ENCODE peak calls at places on chromosomes 2 and 18, in nine cellular contexts. Z is CD8-positive, alpha-beta T cell; I is mammary epithelial cell; W is CD4-positive, alpha-beta T cell; E is lung; T is gastrocnemius medialis; D is HAP-1; Y is naive thymus-derived CD4-positive, alpha-beta T cell; X is psoas muscle. S is an unnamed sample. For H3K27me3, the result is how much of the 10 kb centered on the place peaks cover.

GRCh38 chr2:63189026-63189425 is 138.4 kb downstream of the OTX1 start:
- DNase-seq in Z (no peak), I (peak), W (no peak), E (no peak), T (no peak), D (peak), Y (no peak), X (no peak), S (peak)

GRCh38 chr2:104812281-104812680 is 41.6 kb upstream of the POU3F3 start:
- DNase-seq in Z (no peak), I (no peak), W (no peak), E (no peak), T (no peak), D (no peak), Y (no peak), X (no peak), S (peak)

GRCh38 chr2:127627740-127628571 is 18.0 kb upstream of the GPR17 start:
- DNase-seq in Z (no peak), I (no peak), W (no peak), E (no peak), T (no peak), D (no peak), Y (no peak), X (peak), S (no peak)

GRCh38 chr2:173355132-173355865 is 627 bp downstream of the CDCA7 start:
- DNase-seq in Z (peak), I (peak), W (no peak), E (no peak), T (peak), D (peak), Y (no peak), X (peak), S (peak)

GRCh38 chr18:42614619-42615293 is 500.7 kb downstream of the RIT2 start:
- DNase-seq in Z (no peak), I (no peak), W (no peak), E (no peak), T (peak), D (peak), Y (no peak), X (no peak), S (peak)

GRCh38 chr18:10194592-10194991 is 259.8 kb upstream of the APCDD1 start:
- DNase-seq in Z (no peak), I (no peak), W (no peak), E (no peak), T (no peak), D (no peak), Y (no peak), X (no peak), S (no peak)

GRCh38 chr2:22221006-22221405 is 1097.2 kb downstream of the TDRD15 start:
- DNase-seq in Z (no peak), I (no peak), W (no peak), E (no peak), T (no peak), D (no peak), Y (no peak), X (no peak), S (no peak)

GRCh38 chr2:202705446-202706020 is 70.8 kb downstream of the FAM117B start:
- DNase-seq in Z (no peak), I (no peak), W (no peak), E (no peak), T (no peak), D (no peak), Y (no peak), X (no peak), S (no peak)

GRCh38 chr2:9310827-9311226 is 104.2 kb downstream of the ASAP2 start:
- DNase-seq in Z (no peak), I (peak), W (no peak), E (no peak), T (no peak), D (no peak), Y (no peak), X (no peak), S (no peak)

GRCh38 chr2:27072950-27073349 is 1.5 kb upstream of the OST4 start:
- DNase-seq in Z (no peak), I (no peak), W (no peak), E (no peak), T (no peak), D (no peak), Y (no peak), X (no peak), S (no peak)

GRCh38 chr2:76330865-76331264 is 620.1 kb upstream of the GCFC2 start:
- DNase-seq in Z (no peak), I (no peak), W (no peak), E (no peak), T (no peak), D (no peak), Y (no peak), X (no peak), S (no peak)

GRCh38 chr18:580154-580553 is at the start of gene CETN1:
- DNase-seq in Z (no peak), I (no peak), W (no peak), E (no peak), T (no peak), D (no peak), Y (no peak), X (no peak), S (no peak)

GRCh38 chr2:9174771-9175441 is 31.7 kb upstream of the ASAP2 start:
- DNase-seq in Z (no peak), I (peak), W (no peak), E (peak), T (no peak), D (no peak), Y (no peak), X (no peak), S (peak)

GRCh38 chr2:223306371-223306770 is 254.4 kb downstream of the KCNE4 start:
- DNase-seq in Z (no peak), I (no peak), W (no peak), E (no peak), T (no peak), D (peak), Y (no peak), X (no peak), S (peak)

GRCh38 chr2:144452169-144453038 is 67.5 kb downstream of the ZEB2 start:
- DNase-seq in Z (no peak), I (no peak), W (no peak), E (no peak), T (no peak), D (peak), Y (no peak), X (no peak), S (peak)

GRCh38 chr2:233088598-233089345 is 28.6 kb downstream of the INPP5D start:
- DNase-seq in Z (no peak), I (no peak), W (no peak), E (no peak), T (no peak), D (no peak), Y (no peak), X (no peak), S (no peak)

GRCh38 chr2:96146151-96146880 is 1.1 kb upstream of the DUSP2 start:
- DNase-seq in Z (peak), I (peak), W (peak), E (peak), T (peak), D (no peak), Y (peak), X (peak), S (no peak)

GRCh38 chr2:45585267-45585861 is 25.7 kb downstream of the SRBD1 start:
- DNase-seq in Z (no peak), I (peak), W (no peak), E (no peak), T (no peak), D (peak), Y (peak), X (no peak), S (peak)

GRCh38 chr2:215851091-215851490 is 162.3 kb downstream of the MREG start:
- DNase-seq in Z (no peak), I (no peak), W (no peak), E (no peak), T (no peak), D (no peak), Y (no peak), X (no peak), S (peak)

GRCh38 chr2:82215212-82215611 is 1910.7 kb upstream of the LRRTM1 start:
- DNase-seq in Z (no peak), I (no peak), W (no peak), E (no peak), T (no peak), D (no peak), Y (no peak), X (no peak), S (no peak)

GRCh38 chr18:37364237-37364636 is 201.4 kb downstream of the CELF4 start:
- DNase-seq in Z (no peak), I (no peak), W (no peak), E (peak), T (peak), D (no peak), Y (no peak), X (peak), S (no peak)
- H3K27me3 ChIP-seq in Z (under half), I (under half), W (under half), E (under half), T (under half), D (under half), Y (under half), X (under half), S (under half)

GRCh38 chr2:236238756-236239155 is 25.4 kb downstream of the ASB18 start:
- DNase-seq in Z (no peak), I (no peak), W (no peak), E (no peak), T (no peak), D (no peak), Y (no peak), X (no peak), S (no peak)
- H3K27me3 ChIP-seq in Z (under half), I (under half), W (under half), E (under half), T (under half), D (under half), Y (under half), X (under half), S (under half)

GRCh38 chr2:66580343-66580954 is 145.5 kb downstream of the MEIS1 start:
- DNase-seq in Z (no peak), I (no peak), W (no peak), E (no peak), T (no peak), D (no peak), Y (no peak), X (no peak), S (no peak)

GRCh38 chr2:66582975-66583842 is 148.3 kb downstream of the MEIS1 start:
- DNase-seq in Z (no peak), I (no peak), W (no peak), E (no peak), T (no peak), D (no peak), Y (no peak), X (no peak), S (no peak)

GRCh38 chr2:66582364-66582974 is 147.5 kb downstream of the MEIS1 start:
- DNase-seq in Z (no peak), I (no peak), W (no peak), E (no peak), T (no peak), D (no peak), Y (no peak), X (no peak), S (no peak)

GRCh38 chr2:66579494-66579893 is 144.6 kb downstream of the MEIS1 start:
- DNase-seq in Z (no peak), I (no peak), W (no peak), E (no peak), T (no peak), D (no peak), Y (no peak), X (no peak), S (no peak)

DNA sequence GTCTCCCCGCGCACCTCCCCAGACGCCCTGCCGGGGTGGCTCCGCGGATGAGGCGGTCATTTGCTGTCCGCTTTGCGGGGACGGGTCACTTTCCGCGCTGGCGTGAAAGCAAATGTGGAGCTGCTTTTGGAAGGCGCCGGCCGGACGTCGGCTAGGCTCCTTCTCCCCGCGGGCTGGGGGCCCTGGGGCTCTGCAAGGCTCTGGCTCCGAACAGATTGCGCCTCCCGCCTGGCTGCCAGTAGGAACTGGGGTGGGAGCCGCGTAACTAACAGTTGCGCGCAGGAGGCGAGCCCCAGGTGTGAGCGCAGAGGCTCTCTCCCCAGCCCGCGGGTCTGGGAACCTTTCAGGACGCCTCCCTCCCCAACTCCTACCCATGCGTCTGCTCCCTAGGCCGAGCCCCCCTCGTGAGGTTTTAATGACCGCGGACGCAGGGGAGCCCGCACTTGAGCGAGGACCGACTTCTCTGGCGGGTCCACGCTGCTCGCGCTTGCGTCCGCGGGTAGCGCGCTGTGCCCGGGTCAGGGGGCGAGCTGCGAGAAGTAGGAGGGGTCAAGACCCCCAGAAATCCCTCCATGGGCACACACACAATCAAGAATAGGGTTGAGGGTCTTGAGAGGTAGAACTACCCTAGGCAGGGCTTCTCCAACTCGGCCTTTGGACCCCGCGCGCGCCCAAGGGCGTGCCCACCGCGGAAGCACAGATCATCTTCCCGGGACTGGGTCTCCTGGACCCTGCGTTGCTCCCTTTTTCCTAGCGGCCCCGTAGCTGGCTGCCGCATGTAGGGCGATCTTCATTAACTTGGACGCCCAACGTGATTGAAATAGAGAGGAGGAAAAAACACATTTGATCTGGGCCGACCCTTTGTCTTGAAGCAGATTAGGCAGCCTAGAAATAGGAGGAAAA is 146.8 kb downstream of the MEIS1 start:
- DNase-seq in Z (no peak), I (no peak), W (no peak), E (peak), T (no peak), D (no peak), Y (no peak), X (peak), S (no peak)
- H3K27me3 ChIP-seq in Z (under half), I (half or more), W (half or more), E (under half), T (half or more), D (half or more), Y (under half), X (under half), S (half or more)

GRCh38 chr2:85257359-85258193 is 70.2 kb downstream of the TGOLN2 start:
- DNase-seq in Z (no peak), I (no peak), W (no peak), E (no peak), T (no peak), D (no peak), Y (no peak), X (no peak), S (no peak)

GRCh38 chr2:85254540-85255261 is 73.1 kb downstream of the TGOLN2 start:
- DNase-seq in Z (no peak), I (no peak), W (no peak), E (no peak), T (no peak), D (no peak), Y (no peak), X (no peak), S (no peak)

GRCh38 chr2:85255456-85255812 is 72.4 kb downstream of the TGOLN2 start:
- DNase-seq in Z (no peak), I (no peak), W (no peak), E (no peak), T (no peak), D (no peak), Y (no peak), X (no peak), S (no peak)

GRCh38 chr2:85253890-85254289 is 73.9 kb downstream of the TGOLN2 start:
- DNase-seq in Z (no peak), I (no peak), W (no peak), E (no peak), T (no peak), D (no peak), Y (no peak), X (no peak), S (no peak)

GRCh38 chr2:85255813-85256581 is 71.8 kb downstream of the TGOLN2 start:
- DNase-seq in Z (no peak), I (peak), W (no peak), E (no peak), T (no peak), D (peak), Y (no peak), X (no peak), S (peak)
- H3K27me3 ChIP-seq in Z (under half), I (under half), W (under half), E (under half), T (under half), D (under half), Y (under half), X (under half), S (under half)